ENCODE peak calls at places on chromosomes 7 and 10, in six cellular contexts. P, C, F, E, N and X are unnamed samples.

GRCh38 chr7:148699772-148700629 is 1.3 kb downstream of the CUL1 start:
- DNase-seq in N (no peak), C (peak), F (peak), P (no peak), E (no peak), X (no peak)

GRCh38 chr7:240887-241421 is 48.6 kb downstream of the FAM20C start:
- DNase-seq in E (peak), P (no peak), F (peak), C (no peak), N (no peak), X (no peak)

GRCh38 chr10:101843032-101843991 is at the start of gene KCNIP2:
- DNase-seq in F (no peak), C (peak), E (peak), P (peak), N (no peak), X (no peak)

GRCh38 chr7:46178685-46179084 is 257.6 kb upstream of the IGFBP3 start:
- DNase-seq in F (peak), N (no peak), P (no peak), E (no peak), C (no peak), X (no peak)

GRCh38 chr7:139853576-139854511 is 24.8 kb downstream of the TBXAS1 start:
- DNase-seq in F (peak), C (no peak), P (no peak), N (no peak), E (no peak), X (no peak)

GRCh38 chr7:27237735-27238334 is 4.8 kb upstream of the EVX1 start:
- DNase-seq in C (no peak), P (no peak), F (peak), N (no peak), E (no peak), X (no peak)

GRCh38 chr10:52771534-52772455 is 789 bp downstream of the MBL2 start:
- DNase-seq in P (no peak), E (no peak), N (peak), C (no peak), F (peak), X (no peak)

GRCh38 chr7:83413831-83414230 is 235.1 kb downstream of the SEMA3E start:
- DNase-seq in E (no peak), N (no peak), F (peak), P (no peak), C (no peak), X (no peak)

GRCh38 chr10:46286991-46287693 is at the start of gene ANTXRL:
- DNase-seq in P (no peak), N (no peak), F (no peak), C (no peak), E (no peak), X (no peak)

GRCh38 chr7:87564290-87564963 is 36.3 kb downstream of the ABCB1 start:
- DNase-seq in P (no peak), F (peak), N (peak), C (peak), E (peak), X (no peak)

GRCh38 chr10:8897769-8898168 is 843.3 kb downstream of the GATA3 start:
- DNase-seq in N (no peak), F (no peak), E (no peak), C (no peak), P (no peak), X (no peak)

GRCh38 chr10:111107023-111107422 is 30.2 kb downstream of the ADRA2A start:
- DNase-seq in P (no peak), C (no peak), F (no peak), N (no peak), E (no peak), X (no peak)

GRCh38 chr10:112295853-112296830 is 12.9 kb downstream of the TECTB start:
- DNase-seq in F (no peak), P (no peak), N (no peak), E (no peak), C (no peak), X (no peak)

GRCh38 chr7:75957021-75957736 is 37.2 kb downstream of the TMEM120A start:
- DNase-seq in F (peak), N (peak), P (no peak), C (no peak), E (peak), X (no peak)

GRCh38 chr7:130649004-130649790 is 19.4 kb downstream of the COPG2 start:
- DNase-seq in C (no peak), P (no peak), E (no peak), N (no peak), F (peak), X (no peak)

GRCh38 chr10:70926215-70927000 is 38.0 kb upstream of the PCBD1 start:
- DNase-seq in C (no peak), F (no peak), N (no peak), E (no peak), P (no peak), X (no peak)

DNA sequence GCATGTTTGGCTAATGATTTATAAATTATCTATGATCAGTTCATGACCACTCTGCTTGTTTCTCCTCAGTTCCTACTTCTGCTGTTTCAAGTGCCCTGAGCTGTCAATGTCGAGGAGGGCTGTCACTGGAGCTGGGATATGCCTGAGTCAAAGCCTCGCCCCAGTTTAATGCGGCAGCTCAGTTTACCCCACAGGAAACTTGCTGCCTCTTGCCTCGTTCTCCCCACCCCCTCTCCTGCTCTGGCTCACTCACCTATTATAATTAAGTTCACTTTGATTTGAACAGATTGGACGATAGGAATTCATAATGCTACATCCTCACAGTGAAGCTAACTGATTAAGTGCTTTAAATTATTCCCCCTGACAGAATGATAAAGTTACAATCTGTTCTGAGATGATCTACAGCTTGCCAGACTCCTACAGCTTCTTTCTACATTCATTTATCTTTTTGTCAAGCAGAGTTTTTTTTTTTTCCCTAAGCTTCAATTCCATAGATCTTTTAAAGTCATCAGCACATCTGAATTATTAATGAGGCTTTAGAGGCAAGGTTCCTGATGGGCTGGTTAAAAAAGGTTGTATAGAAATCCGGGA is 758.4 kb downstream of the KCNMA1 start:
- DNase-seq in C (no peak), F (no peak), N (no peak), E (no peak), P (no peak), X (no peak)
- TF ChIP-seq CTCF in C (no peak), F (no peak), N (no peak), E (no peak), P (no peak), X (no peak)

GRCh38 chr10:25824050-25824449 is 110.0 kb upstream of the MYO3A start:
- DNase-seq in C (no peak), F (no peak), E (no peak), N (no peak), P (no peak), X (no peak)
- TF ChIP-seq CTCF in C (no peak), F (no peak), E (no peak), N (no peak), P (no peak), X (no peak)

DNA sequence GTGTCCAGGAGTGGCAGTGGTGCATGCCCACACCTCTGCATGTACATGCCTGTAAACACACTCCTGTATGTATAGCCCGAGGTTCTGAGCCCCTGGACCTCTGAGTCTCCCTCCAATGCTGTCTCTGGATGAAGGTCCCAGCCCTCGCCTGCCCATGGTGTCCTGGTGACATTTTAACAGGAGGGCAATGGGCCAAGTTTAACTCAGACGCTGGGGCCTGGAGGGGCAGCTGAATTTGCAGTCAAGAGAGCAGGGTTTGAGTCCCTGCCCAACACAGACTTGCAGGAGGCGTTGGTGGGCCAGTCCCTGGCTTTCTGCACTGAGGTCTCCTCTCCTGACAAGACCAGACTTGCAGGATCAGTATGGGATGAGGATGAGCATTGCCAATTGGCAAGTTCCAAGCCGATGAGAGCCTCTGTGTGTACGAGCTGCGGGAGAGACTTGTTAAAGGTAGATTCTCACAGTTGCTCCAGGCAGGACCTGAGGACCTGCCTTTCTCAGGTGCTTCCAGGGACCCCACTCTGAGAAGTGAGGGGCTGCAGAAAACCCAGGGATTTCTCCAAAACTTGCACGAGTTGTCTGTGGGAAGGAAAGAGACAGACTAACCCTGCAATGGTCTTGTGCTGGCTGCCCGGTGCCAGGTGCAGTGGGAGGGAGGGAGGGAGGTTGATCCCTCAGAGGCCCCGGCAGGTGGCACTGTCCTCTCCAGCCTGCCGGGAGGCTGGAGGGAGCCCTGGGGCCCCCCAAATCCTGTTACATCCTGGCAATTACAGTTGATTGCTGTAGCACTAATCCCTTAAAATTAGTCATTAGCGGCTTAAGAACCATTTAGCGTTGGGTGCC is 142.0 kb downstream of the ELFN1 start:
- DNase-seq in F (no peak), E (peak), N (no peak), P (no peak), C (peak), X (peak)
- TF ChIP-seq CTCF in F (peak), E (peak), N (no peak), P (peak), C (no peak), X (peak)

GRCh38 chr7:150756858-150757257 is 19.6 kb downstream of the GIMAP5 start:
- DNase-seq in F (no peak), C (peak), N (no peak), E (peak), P (no peak), X (no peak)
- TF ChIP-seq CTCF in F (no peak), C (peak), N (peak), E (peak), P (peak), X (peak)

GRCh38 chr10:129335396-129335795 is 131.6 kb upstream of the MGMT start:
- DNase-seq in C (no peak), E (no peak), P (no peak), F (no peak), N (no peak), X (no peak)

GRCh38 chr10:129329375-129330040 is 137.5 kb upstream of the MGMT start:
- DNase-seq in N (no peak), F (no peak), E (no peak), P (no peak), C (no peak), X (no peak)

GRCh38 chr10:129335942-129336341 is 131.1 kb upstream of the MGMT start:
- DNase-seq in P (no peak), F (no peak), E (no peak), C (no peak), N (no peak), X (no peak)

GRCh38 chr10:129334326-129334725 is 132.7 kb upstream of the MGMT start:
- DNase-seq in N (no peak), E (peak), P (no peak), F (no peak), C (no peak), X (no peak)

DNA sequence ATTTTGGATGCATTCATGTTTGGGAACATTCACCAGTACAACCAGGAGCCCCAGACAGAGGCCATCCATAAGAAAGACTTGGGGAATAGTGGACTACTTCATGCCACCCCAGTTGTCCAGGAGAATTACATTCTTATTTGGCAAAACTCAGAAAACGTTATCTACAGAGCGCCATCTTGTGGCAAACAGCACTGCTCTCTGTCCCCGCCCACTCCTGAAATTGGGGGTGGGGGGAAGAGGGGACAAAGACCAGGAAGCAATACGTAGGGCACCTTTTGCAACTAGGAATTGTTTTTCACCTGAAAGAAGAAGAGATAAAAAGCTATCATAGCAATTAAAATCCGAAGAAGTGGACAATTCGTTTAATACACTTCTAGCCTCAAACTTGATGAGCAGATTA is 134.6 kb upstream of the MGMT start:
- DNase-seq in E (peak), C (no peak), N (no peak), F (no peak), P (no peak), X (no peak)
- TF ChIP-seq CTCF in E (peak), C (no peak), N (no peak), F (peak), P (peak), X (peak)

GRCh38 chr10:75110006-75110632 is 1.3 kb upstream of the SAMD8 start:
- DNase-seq in F (no peak), P (no peak), C (no peak), E (no peak), N (no peak), X (no peak)

GRCh38 chr10:75115137-75115536 is 3.7 kb downstream of the SAMD8 start:
- DNase-seq in C (no peak), N (no peak), E (no peak), F (no peak), P (no peak), X (no peak)

GRCh38 chr10:75111367-75111905 is at the start of gene SAMD8:
- DNase-seq in F (peak), E (peak), N (peak), C (peak), P (peak), X (peak)

GRCh38 chr10:75109459-75109778 is 2.0 kb upstream of the SAMD8 start:
- DNase-seq in F (no peak), E (no peak), C (no peak), P (no peak), N (no peak), X (no peak)

DNA sequence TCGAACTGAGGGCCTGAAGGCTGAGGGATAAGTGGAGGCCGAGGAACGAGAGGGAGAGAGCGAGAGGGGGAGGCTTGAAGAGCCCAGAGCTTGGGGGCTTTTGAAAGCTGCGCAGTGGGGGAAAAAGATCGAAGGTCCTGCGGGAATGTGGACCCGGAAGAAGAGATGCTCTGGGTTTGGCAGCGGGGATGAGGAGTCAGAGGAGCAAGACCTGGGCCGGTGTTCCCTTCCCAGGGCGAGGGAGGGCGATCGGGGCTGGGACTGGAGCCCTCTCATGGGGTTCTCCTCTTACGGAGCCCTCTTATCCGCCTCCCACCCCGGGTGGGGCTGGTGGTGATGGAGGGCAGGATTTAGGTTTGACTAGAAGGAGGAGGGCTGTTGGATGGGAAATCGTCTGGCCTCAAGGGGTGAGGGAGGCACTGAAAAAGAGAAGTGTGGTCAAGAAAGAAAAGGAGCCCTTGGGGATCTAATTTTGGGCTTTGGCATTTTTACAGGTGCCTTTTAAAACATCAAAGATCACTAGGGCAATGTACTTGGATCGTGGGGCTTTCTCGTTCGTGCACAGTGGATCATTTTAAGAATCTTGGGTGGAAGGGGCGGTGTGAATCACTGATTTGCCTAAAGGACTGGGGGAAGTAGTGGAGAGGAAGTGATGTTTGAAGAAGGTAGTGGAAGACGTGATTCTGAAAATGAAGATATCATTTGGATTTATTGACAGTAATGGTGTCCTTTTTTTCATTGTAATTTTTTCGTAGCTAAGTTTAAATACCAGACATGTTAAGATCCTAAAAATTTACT is 649 bp downstream of the SAMD8 start:
- DNase-seq in C (peak), F (peak), N (peak), P (no peak), E (peak), X (no peak)
- TF ChIP-seq CTCF in C (no peak), F (no peak), N (no peak), P (no peak), E (no peak), X (no peak)

GRCh38 chr7:105487559-105488218 is 34.4 kb downstream of the PUS7 start:
- DNase-seq in P (peak), F (peak), N (no peak), C (peak), E (peak), X (no peak)
- TF ChIP-seq CTCF in P (peak), F (peak), N (peak), C (peak), E (peak), X (peak)

GRCh38 chr10:50918529-50918928 is 33.1 kb upstream of the A1CF start:
- DNase-seq in E (no peak), P (no peak), C (no peak), N (no peak), F (no peak), X (no peak)
- TF ChIP-seq CTCF in E (no peak), P (no peak), C (no peak), N (no peak), F (no peak), X (no peak)